ENCODE peak calls at places on chromosomes 13 and 19, in six cellular contexts. P is right lobe of liver; R is cardiac muscle cell; A is CD8-positive, alpha-beta T cell; H is body of pancreas; B is PC-3. L is an unnamed sample. For H3K4me1 and H3K36me3, the result is how much of the 10 kb centered on the place peaks cover.

GRCh38 chr19:29505034-29505824 is 20.6 kb upstream of the VSTM2B start:
- DNase-seq in H (no peak), R (no peak), P (no peak), B (no peak), A (no peak), L (no peak)

GRCh38 chr19:34319785-34320184 is 45.2 kb upstream of the GPI start:
- DNase-seq in A (no peak), P (no peak), R (no peak), B (no peak), H (no peak), L (no peak)

GRCh38 chr13:107301724-107302374 is 733.9 kb upstream of the ARGLU1 start:
- DNase-seq in B (peak), A (no peak), H (no peak), P (no peak), R (peak), L (no peak)

GRCh38 chr19:3276341-3276799 is 51.9 kb downstream of the CELF5 start:
- DNase-seq in P (no peak), B (peak), A (peak), H (peak), R (no peak), L (peak)

GRCh38 chr19:13079542-13079986 is 23.1 kb downstream of the LYL1 start:
- DNase-seq in H (no peak), B (no peak), P (no peak), A (no peak), R (peak), L (no peak)

GRCh38 chr19:2278504-2279158 is 3.3 kb downstream of the PEAK3 start:
- DNase-seq in R (no peak), B (no peak), A (no peak), H (no peak), P (no peak), L (no peak)

GRCh38 chr13:79226250-79226649 is 179.8 kb downstream of the RBM26 start:
- DNase-seq in B (no peak), P (no peak), R (no peak), A (no peak), H (no peak), L (no peak)

GRCh38 chr13:23608704-23609413 is 38.6 kb downstream of the TNFRSF19 start:
- DNase-seq in B (no peak), R (peak), P (peak), H (no peak), A (no peak), L (no peak)

GRCh38 chr13:60326273-60326672 is 70.7 kb upstream of the TDRD3 start:
- DNase-seq in R (no peak), H (no peak), A (no peak), P (no peak), B (no peak), L (no peak)

GRCh38 chr19:34960103-34960805 is 3.8 kb downstream of the ZNF792 start:
- DNase-seq in B (peak), H (no peak), R (peak), P (no peak), A (no peak), L (no peak)

GRCh38 chr19:38932425-38933179 is 1.9 kb downstream of the MRPS12 start:
- DNase-seq in H (no peak), P (peak), A (peak), B (peak), R (peak), L (no peak)

GRCh38 chr19:34556500-34556899 is 74.9 kb downstream of the WTIP start:
- DNase-seq in P (no peak), A (no peak), R (peak), B (peak), H (peak), L (no peak)

GRCh38 chr13:37495046-37495445 is 103.5 kb downstream of the POSTN start:
- DNase-seq in P (no peak), R (no peak), B (peak), A (no peak), H (no peak), L (no peak)

GRCh38 chr13:102055116-102055515 is 346.7 kb downstream of the FGF14 start:
- DNase-seq in A (no peak), H (no peak), R (no peak), P (no peak), B (no peak), L (no peak)

GRCh38 chr13:78045916-78046315 is 127.3 kb upstream of the EDNRB start:
- DNase-seq in P (no peak), R (peak), B (no peak), H (no peak), A (no peak), L (no peak)

GRCh38 chr19:43474986-43475705 is 9.7 kb upstream of the LYPD3 start:
- DNase-seq in B (peak), H (peak), R (peak), A (peak), P (peak), L (peak)

GRCh38 chr19:47432091-47432490 is 12.8 kb upstream of the MEIS3 start:
- DNase-seq in R (no peak), B (no peak), H (no peak), P (no peak), A (no peak), L (no peak)

GRCh38 chr13:58085819-58086218 is 454.3 kb downstream of the PCDH17 start:
- DNase-seq in B (no peak), A (no peak), R (no peak), H (no peak), P (no peak), L (no peak)

GRCh38 chr13:112715715-112716460 is 26.1 kb downstream of the ATP11A start:
- DNase-seq in P (peak), R (no peak), A (no peak), B (no peak), H (no peak), L (no peak)

GRCh38 chr19:1130801-1131717 is 27.3 kb downstream of the GPX4 start:
- DNase-seq in R (peak), A (peak), P (no peak), B (no peak), H (no peak), L (no peak)

GRCh38 chr13:51192348-51192747 is 29.9 kb upstream of the FAM124A start:
- DNase-seq in R (peak), B (no peak), P (no peak), A (no peak), H (no peak), L (no peak)

GRCh38 chr19:34482380-34483250 is 1.1 kb downstream of the WTIP start:
- DNase-seq in P (no peak), R (peak), H (no peak), A (no peak), B (no peak), L (peak)

GRCh38 chr19:57192064-57192395 is 730 bp downstream of the ZNF264 start:
- DNase-seq in H (no peak), A (no peak), R (peak), B (peak), P (no peak), L (no peak)

GRCh38 chr13:25135896-25136295 is 36.2 kb downstream of the AMER2 start:
- DNase-seq in P (no peak), R (no peak), B (no peak), A (no peak), H (no peak), L (no peak)

GRCh38 chr19:4844348-4845179 is 13.1 kb upstream of the TICAM1 start:
- DNase-seq in B (no peak), A (no peak), R (peak), P (no peak), H (no peak), L (no peak)

GRCh38 chr19:58543826-58544590 is at the start of gene TRIM28:
- DNase-seq in H (peak), A (peak), P (peak), R (peak), B (peak), L (peak)

GRCh38 chr19:58546131-58546530 is 2.3 kb downstream of the TRIM28 start:
- DNase-seq in H (no peak), A (no peak), P (no peak), B (no peak), R (no peak), L (no peak)

GRCh38 chr19:58544591-58545285 is 874 bp downstream of the TRIM28 start:
- DNase-seq in P (peak), A (no peak), B (peak), R (peak), H (no peak), L (no peak)

GRCh38 chr19:58547323-58548312 is 3.8 kb downstream of the TRIM28 start:
- DNase-seq in A (no peak), P (no peak), B (no peak), H (no peak), R (no peak), L (no peak)

DNA sequence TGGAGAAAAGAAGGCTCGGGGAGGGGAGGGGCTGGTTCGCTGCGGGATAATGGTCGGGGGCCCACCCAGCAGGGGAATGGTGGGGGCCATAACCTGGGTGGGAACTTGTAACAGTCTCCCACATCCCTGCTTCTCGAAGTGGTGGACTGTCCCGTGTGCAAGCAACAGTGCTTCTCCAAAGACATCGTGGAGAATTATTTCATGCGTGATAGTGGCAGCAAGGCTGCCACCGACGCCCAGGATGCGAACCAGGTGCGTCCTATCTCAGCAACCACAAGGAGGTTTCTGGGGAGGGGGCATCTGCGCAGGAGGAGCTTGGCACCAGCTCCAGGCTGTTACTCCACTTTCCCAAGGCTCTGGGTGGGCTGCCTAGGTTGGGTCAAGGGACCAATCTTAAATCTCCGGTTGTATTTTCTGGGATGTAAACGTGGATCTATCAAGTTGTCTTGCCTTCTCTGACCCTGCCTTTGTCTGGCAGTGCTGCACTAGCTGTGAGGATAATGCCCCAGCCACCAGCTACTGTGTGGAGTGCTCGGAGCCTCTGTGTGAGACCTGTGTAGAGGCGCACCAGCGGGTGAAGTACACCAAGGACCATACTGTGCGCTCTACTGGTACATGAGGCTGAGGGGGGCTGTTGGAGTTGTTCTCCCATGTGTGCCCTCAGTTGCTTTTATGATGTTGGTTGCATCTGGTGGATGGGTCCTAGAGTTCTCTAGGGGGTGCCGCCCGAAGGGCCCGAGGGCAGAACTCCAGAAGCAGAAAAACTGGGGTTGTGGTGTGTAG is 1.6 kb downstream of the TRIM28 start:
- DNase-seq in H (no peak), P (no peak), B (no peak), R (no peak), A (no peak), L (no peak)
- H3K27ac ChIP-seq in H (peak), P (peak), B (no peak), R (peak), A (peak), L (peak)

DNA sequence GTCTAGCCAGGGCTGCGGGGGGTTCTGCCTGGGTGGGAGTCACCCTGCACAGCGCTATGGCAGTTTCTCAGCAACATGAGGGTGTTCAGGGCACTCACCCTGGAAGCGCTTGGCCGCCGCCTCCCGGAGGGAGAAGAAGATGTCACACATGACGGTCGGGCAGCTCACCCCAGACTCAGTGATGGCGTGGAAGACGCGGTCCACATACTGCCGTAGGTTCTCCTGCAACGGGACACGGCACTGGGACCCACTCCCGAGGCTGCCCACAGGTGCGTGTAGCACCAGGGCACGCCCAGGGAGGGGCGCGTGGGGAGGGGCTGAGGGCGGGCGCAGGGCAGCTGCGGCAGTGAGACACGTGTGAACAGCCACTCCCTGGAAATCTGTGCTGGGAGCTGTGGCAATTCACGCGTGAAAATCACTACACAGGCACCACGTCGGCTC is 41.3 kb upstream of the C13orf46 start:
- DNase-seq in B (no peak), H (no peak), P (no peak), A (no peak), R (no peak), L (no peak)
- H3K4me1 ChIP-seq in B (under half), H (under half), P (under half), A (under half), R (under half), L (under half)

GRCh38 chr19:11423804-11424318 is 4.7 kb upstream of the RGL3 start:
- DNase-seq in R (no peak), P (no peak), B (no peak), A (no peak), H (no peak), L (no peak)
- H3K36me3 ChIP-seq in R (under half), P (under half), B (under half), A (under half), H (under half), L (under half)

GRCh38 chr19:45462174-45462573 is 5.6 kb upstream of the FOSB start:
- DNase-seq in A (no peak), B (no peak), H (no peak), P (no peak), R (no peak), L (no peak)

GRCh38 chr19:45464861-45465427 is 2.9 kb upstream of the FOSB start:
- DNase-seq in P (no peak), R (no peak), A (no peak), B (no peak), H (no peak), L (no peak)

GRCh38 chr19:45460807-45461347 is 6.9 kb upstream of the FOSB start:
- DNase-seq in B (no peak), P (no peak), R (no peak), A (no peak), H (no peak), L (no peak)

GRCh38 chr19:45464274-45464673 is 3.5 kb upstream of the FOSB start:
- DNase-seq in P (no peak), B (no peak), H (no peak), R (no peak), A (no peak), L (no peak)

GRCh38 chr19:45463241-45463640 is 4.6 kb upstream of the FOSB start:
- DNase-seq in A (no peak), B (no peak), P (no peak), R (no peak), H (no peak), L (no peak)
- H3K27ac ChIP-seq in A (no peak), B (no peak), P (no peak), R (no peak), H (no peak), L (no peak)

DNA sequence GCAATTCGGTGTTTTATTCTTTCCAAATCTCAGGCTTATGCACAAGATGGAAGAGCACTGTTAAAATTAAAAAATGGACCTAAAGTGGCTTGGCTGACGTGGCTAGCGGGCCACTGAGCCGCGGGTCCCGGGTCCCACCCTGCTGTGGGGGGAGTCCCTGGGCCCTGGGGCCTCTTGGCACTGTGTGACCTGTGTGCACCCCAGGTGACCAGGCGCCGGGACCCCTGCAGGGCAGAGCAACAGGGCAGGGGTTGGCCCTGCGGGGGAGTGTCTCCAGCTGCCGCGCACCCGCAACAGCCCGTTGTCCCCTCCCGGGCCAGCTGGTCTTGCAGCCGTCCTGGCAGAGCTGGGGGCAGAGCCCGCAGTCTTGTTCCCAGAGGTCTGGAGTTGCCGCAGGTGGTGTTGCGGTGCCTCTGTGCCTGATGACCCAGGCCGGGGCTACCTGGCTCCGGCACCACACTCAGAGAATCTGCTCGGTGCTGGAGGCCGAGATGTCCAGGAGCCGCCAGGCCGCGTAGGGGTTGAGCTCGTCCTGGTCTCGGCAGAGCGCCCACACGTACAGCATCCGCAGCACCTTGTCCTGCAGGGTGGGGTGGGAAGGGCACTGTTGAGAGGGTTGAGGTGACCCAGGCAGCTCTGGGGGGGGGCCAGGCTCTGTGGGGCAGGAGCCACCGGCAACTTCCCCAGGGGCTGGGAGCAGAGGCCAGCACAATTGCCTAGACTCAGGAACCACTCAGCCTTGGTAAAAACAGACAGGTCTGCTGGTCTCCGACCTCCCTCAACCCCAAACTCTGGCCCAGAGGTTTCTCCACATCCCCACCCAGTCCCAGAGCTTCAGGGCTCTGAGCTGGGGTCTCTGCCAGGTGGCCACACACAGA is 1.0 kb upstream of the CTXN1 start:
- DNase-seq in H (peak), R (no peak), A (no peak), B (no peak), P (peak), L (no peak)
- H3K4me1 ChIP-seq in H (under half), R (under half), A (under half), B (under half), P (under half), L (under half)

L was measured in RWPE2.